ENCODE peak calls at places on chromosomes 16 and 17, in five cellular contexts. One of them, this sample, is unnamed.

GRCh38 chr17:45092932-45093430 is 31.9 kb downstream of the NMT1 start:
- DNase-seq in left ventricle myocardium inferior: peak; percentile 81
- DNase-seq in fibroblast of villous mesenchyme: peak; percentile 98
- DNase-seq in thoracic aorta: peak; percentile 92
- DNase-seq in heart left ventricle: peak; percentile 82
- DNase-seq in this sample: peak; percentile 98

GRCh38 chr16:2468725-2469398 is 2.2 kb upstream of the NTN3 start:
- DNase-seq in thoracic aorta: no peak
- DNase-seq in heart left ventricle: no peak
- DNase-seq in left ventricle myocardium inferior: no peak
- DNase-seq in fibroblast of villous mesenchyme: no peak
- DNase-seq in this sample: no peak

GRCh38 chr16:27080870-27081269 is 14.1 kb downstream of the C16orf82 start:
- DNase-seq in fibroblast of villous mesenchyme: peak; percentile 2
- DNase-seq in heart left ventricle: no peak
- DNase-seq in left ventricle myocardium inferior: no peak
- DNase-seq in thoracic aorta: no peak
- DNase-seq in this sample: peak; percentile 15

GRCh38 chr17:29566473-29567361 is at the start of gene ABHD15:
- DNase-seq in left ventricle myocardium inferior: peak; percentile 63
- DNase-seq in fibroblast of villous mesenchyme: peak; percentile 81
- DNase-seq in thoracic aorta: no peak
- DNase-seq in heart left ventricle: peak; percentile 59
- DNase-seq in this sample: peak; percentile 67

GRCh38 chr17:61490540-61490975 is 38.3 kb downstream of the TBX4 start:
- DNase-seq in thoracic aorta: no peak
- DNase-seq in heart left ventricle: no peak
- DNase-seq in fibroblast of villous mesenchyme: peak; percentile 86
- DNase-seq in left ventricle myocardium inferior: no peak
- DNase-seq in this sample: peak; percentile 62

GRCh38 chr17:47224971-47225370 is 15.8 kb downstream of the MYL4 start:
- DNase-seq in fibroblast of villous mesenchyme: no peak
- DNase-seq in thoracic aorta: no peak
- DNase-seq in left ventricle myocardium inferior: no peak
- DNase-seq in heart left ventricle: no peak
- DNase-seq in this sample: peak; percentile 42

GRCh38 chr17:68867759-68868516 is 87.3 kb downstream of the ABCA8 start:
- DNase-seq in heart left ventricle: no peak
- DNase-seq in thoracic aorta: no peak
- DNase-seq in fibroblast of villous mesenchyme: no peak
- DNase-seq in left ventricle myocardium inferior: no peak
- DNase-seq in this sample: no peak

GRCh38 chr16:11474617-11475291 is 112.0 kb downstream of the LITAF start:
- DNase-seq in thoracic aorta: no peak
- DNase-seq in heart left ventricle: no peak
- DNase-seq in fibroblast of villous mesenchyme: no peak
- DNase-seq in left ventricle myocardium inferior: no peak
- DNase-seq in this sample: no peak

GRCh38 chr17:37541880-37542675 is 52.4 kb downstream of the DUSP14 start:
- DNase-seq in thoracic aorta: no peak
- DNase-seq in fibroblast of villous mesenchyme: peak; percentile 64
- DNase-seq in heart left ventricle: no peak
- DNase-seq in left ventricle myocardium inferior: no peak
- DNase-seq in this sample: peak; percentile 57

GRCh38 chr17:79706931-79707382 is 23.8 kb upstream of the ENPP7 start:
- DNase-seq in thoracic aorta: no peak
- DNase-seq in heart left ventricle: no peak
- DNase-seq in fibroblast of villous mesenchyme: peak; percentile 5
- DNase-seq in left ventricle myocardium inferior: no peak
- DNase-seq in this sample: peak; percentile 33

GRCh38 chr16:10756574-10756973 is 12.9 kb downstream of the NUBP1 start:
- DNase-seq in fibroblast of villous mesenchyme: no peak
- DNase-seq in thoracic aorta: peak; percentile 77
- DNase-seq in heart left ventricle: no peak
- DNase-seq in left ventricle myocardium inferior: no peak
- DNase-seq in this sample: no peak

GRCh38 chr16:30876867-30877266 is 17.0 kb downstream of the BCL7C start:
- DNase-seq in heart left ventricle: no peak
- DNase-seq in thoracic aorta: no peak
- DNase-seq in fibroblast of villous mesenchyme: no peak
- DNase-seq in left ventricle myocardium inferior: no peak
- DNase-seq in this sample: peak; percentile 11

GRCh38 chr16:47018223-47018891 is 44.9 kb upstream of the DNAJA2 start:
- DNase-seq in fibroblast of villous mesenchyme: peak; percentile 15
- DNase-seq in thoracic aorta: no peak
- DNase-seq in left ventricle myocardium inferior: no peak
- DNase-seq in heart left ventricle: peak; percentile 12
- DNase-seq in this sample: peak; percentile 21

DNA sequence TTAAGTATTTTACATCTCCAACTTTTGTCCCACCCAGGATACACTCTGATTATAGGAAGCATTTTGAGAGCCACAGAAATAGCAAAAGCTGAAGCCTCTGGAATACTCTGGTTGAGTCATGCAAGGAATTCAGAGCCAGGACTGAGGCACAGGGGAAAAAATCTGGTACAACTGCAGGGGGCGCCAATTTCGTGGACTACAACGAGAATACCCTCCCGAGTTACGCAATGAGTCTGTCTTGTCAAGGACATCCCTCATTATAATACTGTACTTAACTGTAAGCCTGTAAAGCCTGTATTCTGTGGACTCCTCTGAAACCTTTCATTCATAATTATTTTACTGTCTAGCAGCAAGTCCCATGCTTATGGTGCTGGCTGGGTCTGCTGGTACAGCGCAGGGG is 7.8 kb downstream of the HOXB1 start:
- DNase-seq in heart left ventricle: no peak
- DNase-seq in fibroblast of villous mesenchyme: no peak
- DNase-seq in thoracic aorta: no peak
- DNase-seq in left ventricle myocardium inferior: no peak
- DNase-seq in this sample: no peak
- TF ChIP-seq CTCF in heart left ventricle: no peak
- TF ChIP-seq CTCF in fibroblast of villous mesenchyme: peak; percentile 12
- TF ChIP-seq CTCF in thoracic aorta: no peak
- TF ChIP-seq CTCF in left ventricle myocardium inferior: no peak
- TF ChIP-seq CTCF in this sample: peak; percentile 48

GRCh38 chr17:63939401-63939800 is 7.3 kb upstream of the CD79B start:
- DNase-seq in fibroblast of villous mesenchyme: no peak
- DNase-seq in thoracic aorta: no peak
- DNase-seq in left ventricle myocardium inferior: no peak
- DNase-seq in heart left ventricle: no peak
- DNase-seq in this sample: no peak

GRCh38 chr17:63941162-63941561 is 9.0 kb upstream of the CD79B start:
- DNase-seq in left ventricle myocardium inferior: no peak
- DNase-seq in fibroblast of villous mesenchyme: no peak
- DNase-seq in heart left ventricle: no peak
- DNase-seq in thoracic aorta: no peak
- DNase-seq in this sample: no peak

GRCh38 chr17:63940584-63940983 is 8.5 kb upstream of the CD79B start:
- DNase-seq in left ventricle myocardium inferior: no peak
- DNase-seq in fibroblast of villous mesenchyme: no peak
- DNase-seq in heart left ventricle: no peak
- DNase-seq in thoracic aorta: no peak
- DNase-seq in this sample: no peak

GRCh38 chr17:63941751-63942150 is 9.6 kb upstream of the CD79B start:
- DNase-seq in thoracic aorta: no peak
- DNase-seq in heart left ventricle: no peak
- DNase-seq in left ventricle myocardium inferior: no peak
- DNase-seq in fibroblast of villous mesenchyme: no peak
- DNase-seq in this sample: no peak

GRCh38 chr17:63939884-63940283 is 7.8 kb upstream of the CD79B start:
- DNase-seq in thoracic aorta: no peak
- DNase-seq in fibroblast of villous mesenchyme: no peak
- DNase-seq in heart left ventricle: no peak
- DNase-seq in left ventricle myocardium inferior: no peak
- DNase-seq in this sample: no peak
- H3K4me3 ChIP-seq in thoracic aorta: no peak overlapping the region
- H3K4me3 ChIP-seq in fibroblast of villous mesenchyme: no peak overlapping the region
- H3K4me3 ChIP-seq in heart left ventricle: no peak overlapping the region
- H3K4me3 ChIP-seq in left ventricle myocardium inferior: no peak overlapping the region
- H3K4me3 ChIP-seq in this sample: no peak overlapping the region

DNA sequence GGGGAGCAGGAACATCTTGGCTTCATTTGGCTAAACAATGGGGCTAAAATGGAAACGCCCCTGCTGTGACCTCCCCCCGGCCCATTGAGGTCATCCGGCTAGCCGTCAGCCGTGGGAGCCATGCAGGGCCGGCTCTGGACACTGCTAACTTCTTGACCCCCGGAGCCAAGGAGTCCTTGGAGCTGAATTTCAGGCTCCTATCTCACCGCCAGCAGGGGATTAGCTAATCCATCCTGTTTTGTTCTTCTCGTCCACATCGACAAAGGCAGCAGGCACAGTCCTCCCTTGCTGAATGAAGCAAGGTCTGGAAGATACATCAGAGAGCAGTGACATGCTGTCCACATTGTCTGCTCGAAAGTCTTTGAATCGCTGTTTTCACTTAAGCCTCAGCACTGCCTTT is 296.1 kb upstream of the N4BP1 start:
- DNase-seq in left ventricle myocardium inferior: no peak
- DNase-seq in thoracic aorta: no peak
- DNase-seq in fibroblast of villous mesenchyme: no peak
- DNase-seq in heart left ventricle: no peak
- DNase-seq in this sample: no peak
- TF ChIP-seq CTCF in left ventricle myocardium inferior: no peak
- TF ChIP-seq CTCF in thoracic aorta: no peak
- TF ChIP-seq CTCF in fibroblast of villous mesenchyme: no peak
- TF ChIP-seq CTCF in heart left ventricle: no peak
- TF ChIP-seq CTCF in this sample: no peak

GRCh38 chr17:19347323-19348080 is 15.0 kb downstream of the B9D1 start:
- DNase-seq in heart left ventricle: no peak
- DNase-seq in left ventricle myocardium inferior: no peak
- DNase-seq in thoracic aorta: no peak
- DNase-seq in fibroblast of villous mesenchyme: no peak
- DNase-seq in this sample: no peak
- H3K4me3 ChIP-seq in heart left ventricle: no peak overlapping the region
- H3K4me3 ChIP-seq in left ventricle myocardium inferior: no peak overlapping the region
- H3K4me3 ChIP-seq in thoracic aorta: no peak overlapping the region
- H3K4me3 ChIP-seq in fibroblast of villous mesenchyme: no peak overlapping the region
- H3K4me3 ChIP-seq in this sample: no peak overlapping the region

GRCh38 chr17:28113269-28113668 is 70.8 kb downstream of the NLK start:
- DNase-seq in left ventricle myocardium inferior: no peak
- DNase-seq in fibroblast of villous mesenchyme: no peak
- DNase-seq in thoracic aorta: no peak
- DNase-seq in heart left ventricle: no peak
- DNase-seq in this sample: no peak

GRCh38 chr17:28115046-28115445 is 72.6 kb downstream of the NLK start:
- DNase-seq in heart left ventricle: no peak
- DNase-seq in fibroblast of villous mesenchyme: no peak
- DNase-seq in left ventricle myocardium inferior: no peak
- DNase-seq in thoracic aorta: no peak
- DNase-seq in this sample: no peak

GRCh38 chr17:28110184-28110583 is 67.7 kb downstream of the NLK start:
- DNase-seq in thoracic aorta: no peak
- DNase-seq in left ventricle myocardium inferior: no peak
- DNase-seq in fibroblast of villous mesenchyme: no peak
- DNase-seq in heart left ventricle: no peak
- DNase-seq in this sample: no peak

GRCh38 chr17:28117304-28117703 is 74.8 kb downstream of the NLK start:
- DNase-seq in thoracic aorta: no peak
- DNase-seq in left ventricle myocardium inferior: no peak
- DNase-seq in fibroblast of villous mesenchyme: no peak
- DNase-seq in heart left ventricle: no peak
- DNase-seq in this sample: no peak

DNA sequence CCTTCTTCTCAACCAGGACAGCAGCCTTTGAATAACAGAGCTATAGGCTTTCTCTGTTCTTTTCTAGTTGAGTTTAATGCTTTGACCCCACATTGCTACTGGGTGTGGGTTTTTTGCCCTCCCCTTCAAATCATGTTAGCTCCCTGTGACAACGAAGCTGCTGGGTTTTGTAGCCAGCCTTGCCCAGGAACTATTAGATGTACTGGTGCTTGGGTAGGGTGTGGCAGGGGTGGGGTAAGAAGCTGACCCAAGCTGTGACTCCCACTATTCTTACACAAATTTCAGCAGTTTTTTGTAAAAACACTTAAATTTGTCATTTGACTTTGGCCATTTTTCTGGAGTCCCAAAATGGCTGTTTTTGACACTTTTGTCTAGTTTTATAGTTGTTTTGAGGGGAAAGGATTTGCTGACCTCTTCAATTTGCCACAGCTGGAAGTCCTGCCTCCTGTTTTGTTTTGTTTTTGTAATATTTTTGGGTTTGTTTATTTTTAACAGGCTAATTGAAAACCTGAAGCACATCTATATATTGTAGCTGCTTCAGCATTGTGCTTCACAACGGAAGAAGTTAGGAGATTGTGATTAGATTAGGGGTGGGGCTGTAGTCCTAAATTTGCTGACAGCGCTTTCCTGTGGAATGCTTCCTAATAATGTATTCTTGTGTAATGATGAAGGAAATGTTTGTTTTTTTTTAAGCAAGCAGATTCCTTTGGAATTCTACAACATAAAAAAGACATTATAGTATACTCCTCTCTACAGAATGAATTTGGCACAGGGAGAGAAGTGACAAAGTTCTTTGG is 69.9 kb downstream of the NLK start:
- DNase-seq in left ventricle myocardium inferior: no peak
- DNase-seq in thoracic aorta: no peak
- DNase-seq in fibroblast of villous mesenchyme: peak; percentile 64
- DNase-seq in heart left ventricle: no peak
- DNase-seq in this sample: peak; percentile 30
- TF ChIP-seq CTCF in left ventricle myocardium inferior: no peak
- TF ChIP-seq CTCF in thoracic aorta: no peak
- TF ChIP-seq CTCF in fibroblast of villous mesenchyme: no peak
- TF ChIP-seq CTCF in heart left ventricle: no peak
- TF ChIP-seq CTCF in this sample: no peak

DNA sequence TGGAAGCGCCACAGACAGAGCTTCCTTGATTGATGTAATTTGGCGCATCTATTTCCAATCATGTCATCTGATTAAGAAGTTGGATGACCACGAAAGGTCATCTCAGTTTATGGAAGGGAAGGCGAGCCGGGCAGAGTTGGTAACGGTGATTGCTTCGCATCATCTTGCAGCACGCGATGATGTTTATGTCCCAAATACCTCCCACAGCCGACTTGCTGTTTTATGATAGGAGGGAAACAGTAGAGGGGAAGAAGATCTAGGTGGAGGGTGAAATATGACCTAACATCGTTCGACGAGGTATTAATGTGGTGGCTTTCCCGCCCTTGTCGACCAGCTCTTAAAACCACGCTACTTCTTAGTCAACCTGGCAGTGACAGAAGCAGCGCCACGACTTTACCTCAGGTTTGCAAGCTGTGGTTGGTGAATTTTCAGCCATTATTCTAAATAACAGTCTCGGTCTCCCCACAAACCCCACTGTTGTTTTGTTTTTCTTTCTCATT is 836 bp upstream of the TANC2 start:
- DNase-seq in left ventricle myocardium inferior: no peak
- DNase-seq in fibroblast of villous mesenchyme: no peak
- DNase-seq in thoracic aorta: no peak
- DNase-seq in heart left ventricle: no peak
- DNase-seq in this sample: peak; percentile 63
- H3K4me3 ChIP-seq in left ventricle myocardium inferior: peak overlapping the region; percentile 92
- H3K4me3 ChIP-seq in fibroblast of villous mesenchyme: peak overlapping the region; percentile 65
- H3K4me3 ChIP-seq in thoracic aorta: peak overlapping the region; percentile 80
- H3K4me3 ChIP-seq in heart left ventricle: peak overlapping the region; percentile 88
- H3K4me3 ChIP-seq in this sample: no peak overlapping the region

This sample was measured in fibroblast of mammary gland.